ENCODE peak calls at places on chromosome 21, in four cellular contexts. K is C1 segment of cervical spinal cord; Y is stimulated activated CD4-positive, alpha-beta T cell treated with anti-CD3 and anti-CD28 coated beads, Interleukin-4, amount 100 ng/mL, for 48 hours; M is upper lobe of left lung. L is an unnamed sample.

GRCh38 chr21:42262826-42263225 is 43.9 kb downstream of the ABCG1 start:
- DNase-seq in M (peak), K (no peak), Y (no peak), L (peak)

GRCh38 chr21:41170442-41170841 is 2.5 kb downstream of the BACE2 start:
- DNase-seq in Y (no peak), M (peak), K (no peak), L (no peak)

GRCh38 chr21:43675871-43676270 is 16.5 kb downstream of the RRP1B start:
- DNase-seq in M (no peak), K (no peak), Y (no peak), L (no peak)

GRCh38 chr21:15009964-15010363 is 54.8 kb downstream of the NRIP1 start:
- DNase-seq in M (no peak), Y (no peak), K (no peak), L (no peak)

GRCh38 chr21:37082856-37083611 is 10.0 kb downstream of the TTC3 start:
- DNase-seq in M (no peak), Y (no peak), K (no peak), L (no peak)

GRCh38 chr21:44943686-44944550 is 4.1 kb downstream of the SLX9 start:
- DNase-seq in K (no peak), M (no peak), Y (no peak), L (no peak)

GRCh38 chr21:33373451-33373850 is 29.8 kb upstream of the IFNGR2 start:
- DNase-seq in Y (no peak), M (peak), K (no peak), L (no peak)

GRCh38 chr21:25441835-25442234 is 165.4 kb downstream of the MRPL39 start:
- DNase-seq in Y (no peak), K (no peak), M (no peak), L (no peak)

GRCh38 chr21:19844334-19844733 is 1153.9 kb upstream of the NCAM2 start:
- DNase-seq in M (no peak), K (no peak), Y (no peak), L (no peak)

GRCh38 chr21:41766883-41767605 is at the start of gene RIPK4:
- DNase-seq in K (no peak), Y (peak), M (peak), L (no peak)

GRCh38 chr21:45153358-45154318 is 79.3 kb downstream of the ADARB1 start:
- DNase-seq in K (no peak), M (no peak), Y (no peak), L (no peak)

GRCh38 chr21:36321325-36322082 is 1.5 kb downstream of the MORC3 start:
- DNase-seq in M (no peak), Y (no peak), K (peak), L (peak)

GRCh38 chr21:14523234-14523633 is 22.9 kb downstream of the SAMSN1 start:
- DNase-seq in M (no peak), K (no peak), Y (no peak), L (no peak)

GRCh38 chr21:19969156-19969555 is 1029.1 kb upstream of the NCAM2 start:
- DNase-seq in K (no peak), M (no peak), Y (no peak), L (no peak)

GRCh38 chr21:8989883-8990325 is 1531.5 kb upstream of the TPTE start:
- DNase-seq in Y (no peak), M (no peak), K (no peak), L (no peak)

GRCh38 chr21:17462276-17462981 is 50.4 kb upstream of the CXADR start:
- DNase-seq in K (no peak), M (no peak), Y (no peak), L (no peak)

GRCh38 chr21:43207043-43207315 is 38.2 kb downstream of the CRYAA start:
- DNase-seq in M (no peak), K (no peak), Y (no peak), L (no peak)

GRCh38 chr21:24290151-24290833 is 1317.0 kb downstream of the MRPL39 start:
- DNase-seq in M (no peak), K (no peak), Y (peak), L (no peak)

GRCh38 chr21:25639167-25639921 is at the start of gene JAM2:
- DNase-seq in K (peak), M (peak), Y (peak), L (no peak)

GRCh38 chr21:46148106-46148505 is 7.3 kb downstream of the FTCD start:
- DNase-seq in Y (no peak), M (no peak), K (no peak), L (no peak)

GRCh38 chr21:39422468-39423241 is 22.9 kb downstream of the LCA5L start:
- DNase-seq in Y (no peak), K (no peak), M (no peak), L (no peak)

GRCh38 chr21:38950388-38951094 is 144.8 kb downstream of the ETS2 start:
- DNase-seq in M (peak), K (no peak), Y (no peak), L (no peak)

GRCh38 chr21:42918291-42918690 is 7.1 kb downstream of the ERVH48-1 start:
- DNase-seq in Y (no peak), M (no peak), K (no peak), L (no peak)

GRCh38 chr21:15826908-15827601 is 97.3 kb downstream of the USP25 start:
- DNase-seq in Y (no peak), M (no peak), K (no peak), L (no peak)

GRCh38 chr21:44723177-44724131 is 12.1 kb upstream of the TSPEAR start:
- DNase-seq in M (no peak), K (no peak), Y (no peak), L (no peak)

GRCh38 chr21:31658053-31658452 is 1.4 kb upstream of the SOD1 start:
- DNase-seq in K (no peak), Y (no peak), M (no peak), L (no peak)

GRCh38 chr21:32412162-32412997 is at the start of gene EVA1C:
- DNase-seq in K (peak), Y (peak), M (peak), L (no peak)

GRCh38 chr21:24955275-24955961 is 651.9 kb downstream of the MRPL39 start:
- DNase-seq in K (no peak), Y (no peak), M (no peak), L (no peak)

GRCh38 chr21:38599381-38599975 is 101.2 kb upstream of the ERG start:
- DNase-seq in Y (no peak), M (no peak), K (no peak), L (no peak)

L was measured in hippocampal formation.